ENCODE peak calls at places on chromosomes 1 and 21, in five cellular contexts. L is activated CD4-positive, alpha-beta T cell treated with anti-CD3 and anti-CD28 coated beads, Interleukin-2, amount 50 U/mL, for 1 hour; M is activated naive CD8-positive, alpha-beta T cell treated with anti-CD3 and anti-CD28 coated beads for 36 hours; T is T1000; S is mesenteric fat pad. V is an unnamed sample.

GRCh38 chr1:117235863-117236465 is 25.2 kb upstream of the VTCN1 start:
- DNase-seq in M (no peak), L (no peak), T (no peak), S (no peak), V (no peak)

GRCh38 chr1:86450847-86451246 is 17.9 kb upstream of the CLCA1 start:
- DNase-seq in L (no peak), T (no peak), S (no peak), M (no peak), V (no peak)

GRCh38 chr1:107515702-107516101 is 374.9 kb downstream of the NTNG1 start:
- DNase-seq in L (no peak), S (no peak), M (no peak), T (no peak), V (no peak)

GRCh38 chr1:119075614-119076013 is 64.8 kb downstream of the WARS2 start:
- DNase-seq in L (no peak), M (no peak), S (no peak), T (no peak), V (no peak)

GRCh38 chr1:43847882-43848281 is 85.7 kb upstream of the ARTN start:
- DNase-seq in S (no peak), M (no peak), L (no peak), T (no peak), V (no peak)

GRCh38 chr21:39159342-39160063 is 23.7 kb downstream of the PSMG1 start:
- DNase-seq in L (no peak), S (no peak), T (no peak), M (no peak), V (no peak)

GRCh38 chr1:205456383-205456867 is 580 bp upstream of the BLACAT1 start:
- DNase-seq in S (no peak), L (no peak), T (no peak), M (peak), V (no peak)

GRCh38 chr1:225736651-225737097 is 41.0 kb upstream of the SRP9 start:
- DNase-seq in M (no peak), L (no peak), S (no peak), T (no peak), V (no peak)

GRCh38 chr21:35427320-35428040 is 378.4 kb upstream of the RUNX1 start:
- DNase-seq in S (no peak), T (no peak), M (no peak), L (no peak), V (no peak)

GRCh38 chr1:3652538-3653285 is 396 bp downstream of the TP73 start:
- DNase-seq in T (no peak), M (no peak), L (no peak), S (no peak), V (peak)

GRCh38 chr1:92184632-92185031 is 33.1 kb upstream of the C1orf146 start:
- DNase-seq in T (no peak), S (no peak), M (no peak), L (no peak), V (no peak)

GRCh38 chr1:9238134-9238533 is 3.6 kb downstream of the H6PD start:
- DNase-seq in M (no peak), S (no peak), T (no peak), L (no peak), V (no peak)

GRCh38 chr1:115286431-115287205 is 51.4 kb downstream of the NGF start:
- DNase-seq in L (no peak), M (no peak), T (no peak), S (no peak), V (no peak)

GRCh38 chr1:2228684-2229031 is 539 bp downstream of the SKI start:
- DNase-seq in S (no peak), L (peak), T (no peak), M (peak), V (peak)

GRCh38 chr1:30919025-30919881 is 10.7 kb upstream of the SDC3 start:
- DNase-seq in M (no peak), L (no peak), T (no peak), S (peak), V (no peak)

GRCh38 chr1:228166170-228166936 is 749 bp downstream of the IBA57 start:
- DNase-seq in L (peak), S (no peak), M (peak), T (no peak), V (peak)

GRCh38 chr1:228396770-228397453 is 9.7 kb downstream of the TRIM11 start:
- DNase-seq in T (no peak), L (no peak), S (peak), M (no peak), V (no peak)

GRCh38 chr21:40002978-40003377 is 135.7 kb downstream of the PCP4 start:
- DNase-seq in L (no peak), S (no peak), T (no peak), M (no peak), V (no peak)

GRCh38 chr1:2636733-2637132 is 3.9 kb upstream of the MMEL1 start:
- DNase-seq in M (no peak), L (no peak), S (peak), T (no peak), V (no peak)

GRCh38 chr1:153493343-153493960 is 33.0 kb upstream of the S100A7 start:
- DNase-seq in L (no peak), S (no peak), M (no peak), T (no peak), V (no peak)